ENCODE peak calls at places on chromosomes 4 and X, in six cellular contexts. R is activated gamma-delta T cell treated with Interleukin-2 at 50 U/mL for 16 hours; J is choroid plexus epithelial cell; I is mammary epithelial cell; Q is activated effector memory CD4-positive, alpha-beta T cell treated with Interleukin-2 at 50 U/mL for 16 hours; T is stimulated activated CD4-positive, alpha-beta T cell treated with anti-CD3 and anti-CD28 coated beads, Interleukin-4, amount 100 ng/mL, for 4 hours. F is an unnamed sample.

GRCh38 chrX:69070949-69071650 is 94.2 kb downstream of the PJA1 start:
- DNase-seq in R (no peak), J (no peak), I (no peak), Q (no peak), T (no peak), F (no peak)

GRCh38 chr4:173434226-173434625 is 35.3 kb upstream of the SCRG1 start:
- DNase-seq in R (no peak), J (no peak), I (no peak), Q (no peak), T (no peak), F (no peak)

GRCh38 chr4:142565771-142566170 is 280.3 kb downstream of the INPP4B start:
- DNase-seq in R (no peak), J (no peak), I (no peak), Q (no peak), T (no peak), F (peak)

GRCh38 chr4:88802585-88803285 is 105.1 kb upstream of the NAP1L5 start:
- DNase-seq in R (no peak), J (peak), I (no peak), Q (no peak), T (no peak), F (no peak)

GRCh38 chr4:38949416-38950051 is 81.9 kb downstream of the FAM114A1 start:
- DNase-seq in R (peak), J (peak), I (peak), Q (peak), T (no peak), F (no peak)

GRCh38 chr4:146261046-146261445 is 46.7 kb downstream of the REELD1 start:
- DNase-seq in R (no peak), J (no peak), I (no peak), Q (no peak), T (no peak), F (no peak)

GRCh38 chr4:158870282-158871049 is 101.6 kb downstream of the FNIP2 start:
- DNase-seq in R (no peak), J (no peak), I (no peak), Q (no peak), T (no peak), F (peak)

GRCh38 chr4:119000400-119000799 is 111.7 kb downstream of the SYNPO2 start:
- DNase-seq in R (no peak), J (no peak), I (no peak), Q (no peak), T (no peak), F (no peak)

GRCh38 chr4:13892739-13893105 is 265.2 kb upstream of the BOD1L1 start:
- DNase-seq in R (no peak), J (peak), I (no peak), Q (no peak), T (no peak), F (no peak)

GRCh38 chr4:115234405-115235093 is 121.1 kb upstream of the NDST4 start:
- DNase-seq in R (no peak), J (peak), I (peak), Q (no peak), T (no peak), F (no peak)